ENCODE peak calls at places on chromosomes 2 and 18, in six cellular contexts. B is 8988T, O is heart left ventricle, P is GM20000, U is H9, Q is fibroblast of the conjunctiva. T is an unnamed sample.
A peak's percentile ranks its signal among the peaks of the same experiment; 100 is the strongest.

GRCh38 chr2:167196461-167197252 is 308.4 kb downstream of the XIRP2 start:
- DNase-seq in B (no peak), O (peak; percentile 59), P (no peak), U (no peak), Q (peak; percentile 50), T (no peak)

GRCh38 chr2:45651415-45652089 is at the start of gene PRKCE:
- DNase-seq in B (peak; percentile 51), O (peak; percentile 76), P (peak; percentile 38), U (peak; percentile 39), Q (no peak), T (peak; percentile 79)

GRCh38 chr2:167550448-167550847 is 662.2 kb downstream of the XIRP2 start:
- DNase-seq in B (no peak), O (no peak), P (peak; percentile 14), U (no peak), Q (peak; percentile 1), T (no peak)

GRCh38 chr18:59033361-59033760 is 106.3 kb upstream of the SEC11C start:
- DNase-seq in B (no peak), O (no peak), P (no peak), U (no peak), Q (no peak), T (no peak)

GRCh38 chr2:173872714-173873113 is 92.5 kb downstream of the SP3 start:
- DNase-seq in B (no peak), O (no peak), P (no peak), U (no peak), Q (no peak), T (no peak)

GRCh38 chr18:77069931-77070330 is 62.7 kb downstream of the MBP start:
- DNase-seq in B (no peak), O (no peak), P (no peak), U (no peak), Q (no peak), T (no peak)

GRCh38 chr2:230940476-230940815 is 15.4 kb upstream of the GPR55 start:
- DNase-seq in B (no peak), O (no peak), P (no peak), U (no peak), Q (no peak), T (no peak)

GRCh38 chr18:49613741-49614151 is 51.9 kb downstream of the LIPG start:
- DNase-seq in B (no peak), O (no peak), P (no peak), U (peak; percentile 35), Q (no peak), T (no peak)

GRCh38 chr2:233800231-233800630 is 22.1 kb downstream of the MROH2A start:
- DNase-seq in B (no peak), O (no peak), P (no peak), U (no peak), Q (no peak), T (peak; percentile 25)

T was measured in aorta.